ENCODE peak calls at places on chromosomes 7 and 10, in eight cellular contexts. K is stimulated activated CD4-positive, alpha-beta T cell treated with anti-CD3 and anti-CD28 coated beads, Interleukin-4, amount 100 ng/mL, for 4 hours; B is CD4-positive, alpha-beta T cell; J is iris pigment epithelial cell; P is PC-9; G is Calu3; T is tibial artery; Y is glomerular endothelial cell. O is an unnamed sample.

GRCh38 chr10:106942035-106942662 is 222.4 kb downstream of the SORCS1 start:
- DNase-seq in K (no peak), B (no peak), J (no peak), P (no peak), G (no peak), T (peak), Y (no peak), O (no peak)

GRCh38 chr10:12471135-12471534 is 121.8 kb downstream of the CAMK1D start:
- DNase-seq in K (no peak), B (no peak), J (no peak), P (no peak), G (no peak), T (no peak), Y (no peak), O (no peak)

GRCh38 chr10:130891066-130891465 is 420.5 kb downstream of the TCERG1L start:
- DNase-seq in K (no peak), B (no peak), J (no peak), P (no peak), G (no peak), T (no peak), Y (no peak), O (peak)

GRCh38 chr10:7986851-7987250 is 67.6 kb upstream of the GATA3 start:
- DNase-seq in K (no peak), B (no peak), J (peak), P (no peak), G (no peak), T (no peak), Y (no peak), O (no peak)

GRCh38 chr7:21345361-21345760 is 82.5 kb upstream of the SP4 start:
- DNase-seq in K (no peak), B (no peak), J (no peak), P (no peak), G (no peak), T (no peak), Y (no peak), O (no peak)

GRCh38 chr10:48604408-48605263 is at the start of gene ARHGAP22:
- DNase-seq in K (peak), B (no peak), J (peak), P (peak), G (peak), T (peak), Y (no peak), O (peak)

GRCh38 chr7:2209961-2210323 is 22.8 kb downstream of the MAD1L1 start:
- DNase-seq in K (no peak), B (no peak), J (no peak), P (no peak), G (no peak), T (no peak), Y (no peak), O (no peak)

GRCh38 chr7:111763221-111763791 is 201.0 kb upstream of the IMMP2L start:
- DNase-seq in K (no peak), B (no peak), J (peak), P (no peak), G (no peak), T (no peak), Y (no peak), O (no peak)

GRCh38 chr7:157851501-157852067 is 514.8 kb downstream of the DNAJB6 start:
- DNase-seq in K (peak), B (peak), J (peak), P (no peak), G (no peak), T (peak), Y (no peak), O (no peak)